ENCODE peak calls at places on chromosomes 2 and 18, in nine cellular contexts. One of them, this sample, is unnamed.

GRCh38 chr2:3257166-3257565 is 120.5 kb downstream of the EIPR1 start:
- DNase-seq in lower leg skin: peak; percentile 68
- DNase-seq in thyroid gland: no peak
- DNase-seq in K562: no peak
- DNase-seq in HCT116: no peak
- DNase-seq in transverse colon: no peak
- DNase-seq in A549: no peak
- DNase-seq in esophagus squamous epithelium: no peak
- DNase-seq in prostate gland: no peak
- DNase-seq in this sample: no peak

GRCh38 chr18:3914116-3914515 is 464.1 kb downstream of the TGIF1 start:
- DNase-seq in lower leg skin: no peak
- DNase-seq in thyroid gland: no peak
- DNase-seq in K562: no peak
- DNase-seq in HCT116: no peak
- DNase-seq in transverse colon: no peak
- DNase-seq in A549: no peak
- DNase-seq in esophagus squamous epithelium: no peak
- DNase-seq in prostate gland: no peak
- DNase-seq in this sample: no peak

GRCh38 chr2:44707945-44708645 is 233.4 kb upstream of the SIX3 start:
- DNase-seq in lower leg skin: no peak
- DNase-seq in thyroid gland: no peak
- DNase-seq in K562: no peak
- DNase-seq in HCT116: no peak
- DNase-seq in transverse colon: no peak
- DNase-seq in A549: no peak
- DNase-seq in esophagus squamous epithelium: no peak
- DNase-seq in prostate gland: no peak
- DNase-seq in this sample: no peak

GRCh38 chr2:177682768-177683472 is 290.3 kb downstream of the AGPS start:
- DNase-seq in lower leg skin: no peak
- DNase-seq in thyroid gland: no peak
- DNase-seq in K562: peak; percentile 48
- DNase-seq in HCT116: no peak
- DNase-seq in transverse colon: no peak
- DNase-seq in A549: no peak
- DNase-seq in esophagus squamous epithelium: no peak
- DNase-seq in prostate gland: no peak
- DNase-seq in this sample: no peak

GRCh38 chr2:209495855-209496585 is 72.2 kb downstream of the MAP2 start:
- DNase-seq in lower leg skin: no peak
- DNase-seq in thyroid gland: no peak
- DNase-seq in K562: no peak
- DNase-seq in HCT116: peak; percentile 88
- DNase-seq in transverse colon: no peak
- DNase-seq in A549: peak; percentile 60
- DNase-seq in esophagus squamous epithelium: no peak
- DNase-seq in prostate gland: no peak
- DNase-seq in this sample: peak; percentile 32

GRCh38 chr2:21643180-21643579 is 519.4 kb downstream of the TDRD15 start:
- DNase-seq in lower leg skin: no peak
- DNase-seq in thyroid gland: no peak
- DNase-seq in K562: no peak
- DNase-seq in HCT116: no peak
- DNase-seq in transverse colon: no peak
- DNase-seq in A549: no peak
- DNase-seq in esophagus squamous epithelium: no peak
- DNase-seq in prostate gland: no peak
- DNase-seq in this sample: no peak

GRCh38 chr2:128198666-128199065 is 107.7 kb downstream of the UGGT1 start:
- DNase-seq in lower leg skin: no peak
- DNase-seq in thyroid gland: peak; percentile 48
- DNase-seq in K562: no peak
- DNase-seq in HCT116: no peak
- DNase-seq in transverse colon: no peak
- DNase-seq in A549: no peak
- DNase-seq in esophagus squamous epithelium: no peak
- DNase-seq in prostate gland: no peak
- DNase-seq in this sample: peak; percentile 27

GRCh38 chr2:96909651-96910050 is 39.8 kb upstream of the SEMA4C start:
- DNase-seq in lower leg skin: no peak
- DNase-seq in thyroid gland: no peak
- DNase-seq in K562: no peak
- DNase-seq in HCT116: no peak
- DNase-seq in transverse colon: no peak
- DNase-seq in A549: no peak
- DNase-seq in esophagus squamous epithelium: no peak
- DNase-seq in prostate gland: no peak
- DNase-seq in this sample: no peak

GRCh38 chr2:63769915-63770314 is 71.8 kb upstream of the UGP2 start:
- DNase-seq in lower leg skin: no peak
- DNase-seq in thyroid gland: no peak
- DNase-seq in K562: no peak
- DNase-seq in HCT116: no peak
- DNase-seq in transverse colon: no peak
- DNase-seq in A549: no peak
- DNase-seq in esophagus squamous epithelium: no peak
- DNase-seq in prostate gland: no peak
- DNase-seq in this sample: no peak

GRCh38 chr2:238847841-238848565 is at the start of gene TWIST2:
- DNase-seq in lower leg skin: peak; percentile 96
- DNase-seq in thyroid gland: peak; percentile 40
- DNase-seq in K562: no peak
- DNase-seq in HCT116: no peak
- DNase-seq in transverse colon: peak; percentile 58
- DNase-seq in A549: peak; percentile 60
- DNase-seq in esophagus squamous epithelium: no peak
- DNase-seq in prostate gland: peak; percentile 73
- DNase-seq in this sample: peak; percentile 72

GRCh38 chr18:43651067-43651466 is 373.8 kb upstream of the SYT4 start:
- DNase-seq in lower leg skin: no peak
- DNase-seq in thyroid gland: no peak
- DNase-seq in K562: no peak
- DNase-seq in HCT116: no peak
- DNase-seq in transverse colon: no peak
- DNase-seq in A549: no peak
- DNase-seq in esophagus squamous epithelium: no peak
- DNase-seq in prostate gland: no peak
- DNase-seq in this sample: no peak

GRCh38 chr18:51614033-51614432 is 416.6 kb upstream of the MEX3C start:
- DNase-seq in lower leg skin: no peak
- DNase-seq in thyroid gland: no peak
- DNase-seq in K562: peak; percentile 3
- DNase-seq in HCT116: no peak
- DNase-seq in transverse colon: no peak
- DNase-seq in A549: peak; percentile 55
- DNase-seq in esophagus squamous epithelium: no peak
- DNase-seq in prostate gland: no peak
- DNase-seq in this sample: peak; percentile 11

GRCh38 chr2:128411431-128411830 is 92.8 kb upstream of the HS6ST1 start:
- DNase-seq in lower leg skin: peak; percentile 68
- DNase-seq in thyroid gland: no peak
- DNase-seq in K562: no peak
- DNase-seq in HCT116: no peak
- DNase-seq in transverse colon: no peak
- DNase-seq in A549: no peak
- DNase-seq in esophagus squamous epithelium: no peak
- DNase-seq in prostate gland: no peak
- DNase-seq in this sample: peak; percentile 9

GRCh38 chr2:74559912-74560311 is 5.4 kb downstream of the DOK1 start:
- DNase-seq in lower leg skin: no peak
- DNase-seq in thyroid gland: no peak
- DNase-seq in K562: no peak
- DNase-seq in HCT116: no peak
- DNase-seq in transverse colon: no peak
- DNase-seq in A549: no peak
- DNase-seq in esophagus squamous epithelium: no peak
- DNase-seq in prostate gland: no peak
- DNase-seq in this sample: no peak

GRCh38 chr18:2641638-2642037 is 13.9 kb upstream of the SMCHD1 start:
- DNase-seq in lower leg skin: no peak
- DNase-seq in thyroid gland: no peak
- DNase-seq in K562: no peak
- DNase-seq in HCT116: no peak
- DNase-seq in transverse colon: no peak
- DNase-seq in A549: no peak
- DNase-seq in esophagus squamous epithelium: no peak
- DNase-seq in prostate gland: no peak
- DNase-seq in this sample: no peak

GRCh38 chr18:77733292-77733903 is 483.8 kb downstream of the GALR1 start:
- DNase-seq in lower leg skin: no peak
- DNase-seq in thyroid gland: no peak
- DNase-seq in K562: peak; percentile 5
- DNase-seq in HCT116: no peak
- DNase-seq in transverse colon: no peak
- DNase-seq in A549: no peak
- DNase-seq in esophagus squamous epithelium: no peak
- DNase-seq in prostate gland: no peak
- DNase-seq in this sample: no peak

DNA sequence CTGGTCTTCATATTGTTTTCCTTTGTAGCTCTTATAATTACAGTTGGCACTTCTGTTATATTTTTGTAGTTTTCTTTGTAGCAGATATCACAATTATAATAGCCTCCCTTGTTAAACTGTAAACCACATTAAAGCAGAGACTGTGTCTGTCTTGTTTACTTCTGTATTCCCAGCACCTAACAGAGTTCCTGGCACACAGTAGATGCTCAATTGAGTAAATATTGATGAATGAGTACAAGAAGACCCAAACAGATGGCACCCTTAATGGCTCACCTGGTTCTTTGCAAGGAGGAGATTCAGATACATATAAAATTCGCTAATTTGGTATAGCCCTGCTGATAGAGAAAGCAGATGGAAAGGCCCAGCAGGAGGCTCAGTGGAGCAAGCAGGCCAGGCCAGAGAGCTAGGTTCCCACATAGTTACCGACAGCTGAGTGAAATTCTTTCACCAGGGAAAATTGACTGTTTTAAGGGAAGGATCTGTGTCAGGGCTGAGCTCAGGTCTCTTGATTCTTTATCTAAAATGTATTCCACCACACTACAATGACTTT is 120.1 kb downstream of the NUP35 start:
- DNase-seq in lower leg skin: no peak
- DNase-seq in thyroid gland: no peak
- DNase-seq in K562: no peak
- DNase-seq in HCT116: no peak
- DNase-seq in transverse colon: no peak
- DNase-seq in A549: no peak
- DNase-seq in esophagus squamous epithelium: no peak
- DNase-seq in prostate gland: no peak
- DNase-seq in this sample: no peak
- TF ChIP-seq CTCF in lower leg skin: no peak
- TF ChIP-seq CTCF in thyroid gland: no peak
- TF ChIP-seq CTCF in K562: no peak
- TF ChIP-seq CTCF in HCT116: no peak
- TF ChIP-seq CTCF in transverse colon: no peak
- TF ChIP-seq CTCF in A549: no peak
- TF ChIP-seq CTCF in esophagus squamous epithelium: no peak
- TF ChIP-seq CTCF in prostate gland: no peak
- TF ChIP-seq CTCF in this sample: no peak

DNA sequence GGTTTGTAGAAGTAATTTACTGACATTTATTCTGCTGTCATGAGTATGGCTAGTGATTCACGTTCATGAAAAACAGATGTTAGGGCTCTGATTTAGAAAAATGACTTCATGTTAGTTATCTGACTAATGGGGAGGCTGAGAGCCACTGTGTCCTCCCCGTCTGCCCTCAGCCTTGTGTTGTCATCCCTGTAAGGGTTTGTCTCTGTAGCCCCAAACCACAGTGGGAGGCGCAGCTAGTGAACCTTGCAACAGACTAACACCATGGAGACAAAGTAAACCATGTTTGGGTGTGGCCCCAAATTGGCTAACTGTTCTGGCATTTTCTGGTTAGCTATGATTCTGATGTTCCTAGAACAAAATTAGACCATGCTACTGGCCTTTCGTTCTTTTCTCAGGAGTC is 60.3 kb downstream of the LRRFIP1 start:
- DNase-seq in lower leg skin: peak; percentile 97
- DNase-seq in thyroid gland: peak; percentile 61
- DNase-seq in K562: no peak
- DNase-seq in HCT116: no peak
- DNase-seq in transverse colon: peak; percentile 83
- DNase-seq in A549: no peak
- DNase-seq in esophagus squamous epithelium: peak; percentile 56
- DNase-seq in prostate gland: no peak
- DNase-seq in this sample: peak; percentile 84
- TF ChIP-seq POLR2A in lower leg skin: no peak
- TF ChIP-seq POLR2A in thyroid gland: no peak
- TF ChIP-seq POLR2A in K562: no peak
- TF ChIP-seq POLR2A in HCT116: no peak
- TF ChIP-seq POLR2A in transverse colon: peak; percentile 46
- TF ChIP-seq POLR2A in A549: no peak
- TF ChIP-seq POLR2A in esophagus squamous epithelium: peak; percentile 69
- TF ChIP-seq POLR2A in prostate gland: peak; percentile 37
- TF ChIP-seq POLR2A in this sample: no peak

GRCh38 chr2:182015334-182016109 is 29.9 kb downstream of the PPP1R1C start:
- DNase-seq in lower leg skin: no peak
- DNase-seq in thyroid gland: no peak
- DNase-seq in K562: no peak
- DNase-seq in HCT116: no peak
- DNase-seq in transverse colon: no peak
- DNase-seq in A549: no peak
- DNase-seq in esophagus squamous epithelium: no peak
- DNase-seq in prostate gland: no peak
- DNase-seq in this sample: no peak

GRCh38 chr2:182018218-182018617 is 32.6 kb downstream of the PPP1R1C start:
- DNase-seq in lower leg skin: no peak
- DNase-seq in thyroid gland: no peak
- DNase-seq in K562: no peak
- DNase-seq in HCT116: no peak
- DNase-seq in transverse colon: no peak
- DNase-seq in A549: no peak
- DNase-seq in esophagus squamous epithelium: no peak
- DNase-seq in prostate gland: no peak
- DNase-seq in this sample: no peak

DNA sequence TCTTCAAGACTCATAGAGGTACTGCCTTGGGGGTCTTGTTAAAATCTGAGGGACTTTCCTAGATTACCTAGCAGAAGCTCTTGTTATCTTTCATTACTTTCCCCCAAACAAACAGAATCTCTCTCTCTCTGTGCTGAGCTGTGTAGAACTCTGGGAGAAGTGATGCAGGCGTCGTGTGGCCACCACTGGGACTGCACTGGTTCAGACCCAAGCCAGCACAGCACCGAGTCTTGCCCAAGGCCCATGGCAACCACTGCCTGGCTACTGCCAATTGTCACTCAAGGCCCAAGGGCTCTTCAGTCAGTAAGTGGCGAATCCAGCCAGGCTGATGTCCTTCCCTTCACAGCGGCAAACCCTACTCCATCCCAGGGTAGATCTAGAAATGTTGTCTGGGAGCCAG is 28.6 kb downstream of the PPP1R1C start:
- DNase-seq in lower leg skin: no peak
- DNase-seq in thyroid gland: no peak
- DNase-seq in K562: no peak
- DNase-seq in HCT116: no peak
- DNase-seq in transverse colon: no peak
- DNase-seq in A549: no peak
- DNase-seq in esophagus squamous epithelium: no peak
- DNase-seq in prostate gland: no peak
- DNase-seq in this sample: no peak
- TF ChIP-seq CTCF in lower leg skin: no peak
- TF ChIP-seq CTCF in thyroid gland: no peak
- TF ChIP-seq CTCF in K562: no peak
- TF ChIP-seq CTCF in HCT116: no peak
- TF ChIP-seq CTCF in transverse colon: no peak
- TF ChIP-seq CTCF in A549: no peak
- TF ChIP-seq CTCF in esophagus squamous epithelium: no peak
- TF ChIP-seq CTCF in prostate gland: no peak
- TF ChIP-seq CTCF in this sample: no peak

GRCh38 chr2:42951263-42951938 is 159.0 kb upstream of the HAAO start:
- DNase-seq in lower leg skin: no peak
- DNase-seq in thyroid gland: no peak
- DNase-seq in K562: no peak
- DNase-seq in HCT116: no peak
- DNase-seq in transverse colon: no peak
- DNase-seq in A549: no peak
- DNase-seq in esophagus squamous epithelium: no peak
- DNase-seq in prostate gland: no peak
- DNase-seq in this sample: no peak
- TF ChIP-seq POLR2A in lower leg skin: no peak
- TF ChIP-seq POLR2A in thyroid gland: no peak
- TF ChIP-seq POLR2A in K562: no peak
- TF ChIP-seq POLR2A in HCT116: no peak
- TF ChIP-seq POLR2A in transverse colon: no peak
- TF ChIP-seq POLR2A in A549: no peak
- TF ChIP-seq POLR2A in esophagus squamous epithelium: no peak
- TF ChIP-seq POLR2A in prostate gland: no peak
- TF ChIP-seq POLR2A in this sample: no peak

This sample was measured in heart left ventricle.